ENCODE peak calls at places on chromosomes 11 and 22, in six cellular contexts. L is uterus, H is IMR-90, J is HCT116, N is prostate gland, S is neuronal stem cell. C is an unnamed sample. For H3K4me1, the result is how much of the 10 kb centered on the place peaks cover.

GRCh38 chr11:48150213-48150612 is 66.4 kb upstream of the OR4B1 start:
- DNase-seq in L (no peak), H (peak), J (no peak), N (peak), S (no peak), C (no peak)

GRCh38 chr11:102521121-102521520 is 9.4 kb downstream of the MMP7 start:
- DNase-seq in L (no peak), H (no peak), J (no peak), N (no peak), S (no peak), C (no peak)

GRCh38 chr11:77411717-77412441 is 62.0 kb downstream of the PAK1 start:
- DNase-seq in L (peak), H (peak), J (peak), N (peak), S (peak), C (peak)

GRCh38 chr11:86089659-86090058 is 20.8 kb upstream of the PICALM start:
- DNase-seq in L (no peak), H (no peak), J (no peak), N (no peak), S (no peak), C (no peak)

GRCh38 chr22:22345781-22346180 is 101.2 kb downstream of the VPREB1 start:
- DNase-seq in L (no peak), H (no peak), J (no peak), N (no peak), S (no peak), C (no peak)

GRCh38 chr11:69472053-69472765 is 9.3 kb upstream of the LINC01488 start:
- DNase-seq in L (no peak), H (no peak), J (no peak), N (no peak), S (no peak), C (no peak)

GRCh38 chr11:850777-851762 is 8.4 kb downstream of the TSPAN4 start:
- DNase-seq in L (no peak), H (no peak), J (no peak), N (no peak), S (no peak), C (no peak)

GRCh38 chr22:46734830-46735453 is 3.1 kb downstream of the CERK start:
- DNase-seq in L (no peak), H (no peak), J (no peak), N (no peak), S (no peak), C (no peak)

GRCh38 chr11:19093976-19094375 is 23.0 kb upstream of the ZDHHC13 start:
- DNase-seq in L (no peak), H (no peak), J (no peak), N (no peak), S (no peak), C (no peak)

GRCh38 chr22:48703265-48703941 is 1124.3 kb downstream of the BRD1 start:
- DNase-seq in L (no peak), H (no peak), J (no peak), N (no peak), S (no peak), C (no peak)

GRCh38 chr22:29726512-29727247 is 6.9 kb downstream of the CABP7 start:
- DNase-seq in L (no peak), H (no peak), J (no peak), N (no peak), S (peak), C (no peak)

GRCh38 chr22:20259336-20259705 is 8.8 kb downstream of the RTN4R start:
- DNase-seq in L (no peak), H (no peak), J (no peak), N (no peak), S (no peak), C (no peak)

GRCh38 chr11:119061256-119061655 is 4.3 kb upstream of the HYOU1 start:
- DNase-seq in L (no peak), H (no peak), J (no peak), N (no peak), S (no peak), C (no peak)

GRCh38 chr11:4127357-4127756 is 32.8 kb downstream of the RRM1 start:
- DNase-seq in L (no peak), H (no peak), J (no peak), N (no peak), S (no peak), C (no peak)

GRCh38 chr11:93736129-93736528 is 5.2 kb downstream of the TAF1D start:
- DNase-seq in L (no peak), H (peak), J (no peak), N (no peak), S (no peak), C (no peak)

GRCh38 chr22:47337161-47337621 is 574.7 kb downstream of the TBC1D22A start:
- DNase-seq in L (no peak), H (peak), J (peak), N (peak), S (no peak), C (no peak)

GRCh38 chr11:83035070-83035854 is 36.4 kb downstream of the RAB30 start:
- DNase-seq in L (no peak), H (no peak), J (no peak), N (no peak), S (no peak), C (no peak)

GRCh38 chr22:25741692-25742626 is at the start of gene MYO18B:
- DNase-seq in L (no peak), H (no peak), J (no peak), N (no peak), S (no peak), C (peak)

GRCh38 chr22:50189849-50190181 is 4.1 kb downstream of the TRABD start:
- DNase-seq in L (no peak), H (no peak), J (no peak), N (no peak), S (no peak), C (no peak)

GRCh38 chr22:33829549-33830280 is 90.6 kb downstream of the LARGE1 start:
- DNase-seq in L (no peak), H (no peak), J (no peak), N (no peak), S (no peak), C (no peak)

GRCh38 chr11:110505514-110506284 is 76.0 kb downstream of the FDX1 start:
- DNase-seq in L (no peak), H (no peak), J (no peak), N (no peak), S (no peak), C (no peak)

GRCh38 chr11:95515379-95515778 is 274.2 kb downstream of the FAM76B start:
- DNase-seq in L (no peak), H (peak), J (no peak), N (no peak), S (no peak), C (no peak)

GRCh38 chr22:46052331-46052771 is 75.4 kb upstream of the WNT7B start:
- DNase-seq in L (peak), H (no peak), J (no peak), N (no peak), S (no peak), C (peak)

GRCh38 chr11:19982761-19983495 is 177.3 kb downstream of the DBX1 start:
- DNase-seq in L (no peak), H (peak), J (no peak), N (no peak), S (no peak), C (no peak)

GRCh38 chr11:119084663-119085522 is at the start of gene HMBS:
- DNase-seq in L (peak), H (peak), J (peak), N (peak), S (peak), C (peak)

GRCh38 chr11:128970598-128971190 is 28.0 kb upstream of the TP53AIP1 start:
- DNase-seq in L (no peak), H (no peak), J (no peak), N (no peak), S (no peak), C (no peak)
- H3K27ac ChIP-seq in L (no peak), H (no peak), J (no peak), N (no peak), S (no peak), C (no peak)

GRCh38 chr11:26947379-26947844 is 46.5 kb upstream of the FIBIN start:
- DNase-seq in L (peak), H (peak), J (no peak), N (peak), S (no peak), C (no peak)
- H3K4me1 ChIP-seq in L (under half), H (under half), J (under half), N (under half), S (under half), C (under half)

DNA sequence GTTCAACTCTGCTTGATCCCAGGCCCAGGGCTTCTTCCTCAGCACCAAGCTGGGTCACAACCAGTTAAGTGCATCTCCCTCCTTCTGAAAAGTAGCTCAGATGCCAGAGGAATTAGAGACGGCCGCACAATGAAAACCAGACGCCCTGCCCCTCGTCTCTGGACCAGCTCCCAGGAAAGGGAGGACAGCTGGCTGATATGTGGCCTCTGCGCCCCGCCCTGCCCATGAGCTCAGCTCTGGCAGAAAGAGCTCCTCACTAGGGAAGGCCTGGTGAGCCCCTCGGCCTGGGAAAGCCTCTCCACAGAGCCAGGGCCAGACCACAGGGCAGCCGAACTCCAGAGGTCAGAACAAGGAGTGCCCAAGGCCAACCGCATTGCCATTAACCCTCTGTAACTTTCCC is 18.1 kb upstream of the SCGB1A1 start:
- DNase-seq in L (peak), H (peak), J (no peak), N (peak), S (no peak), C (peak)
- H3K4me3 ChIP-seq in L (no peak), H (no peak), J (no peak), N (no peak), S (no peak), C (no peak)

DNA sequence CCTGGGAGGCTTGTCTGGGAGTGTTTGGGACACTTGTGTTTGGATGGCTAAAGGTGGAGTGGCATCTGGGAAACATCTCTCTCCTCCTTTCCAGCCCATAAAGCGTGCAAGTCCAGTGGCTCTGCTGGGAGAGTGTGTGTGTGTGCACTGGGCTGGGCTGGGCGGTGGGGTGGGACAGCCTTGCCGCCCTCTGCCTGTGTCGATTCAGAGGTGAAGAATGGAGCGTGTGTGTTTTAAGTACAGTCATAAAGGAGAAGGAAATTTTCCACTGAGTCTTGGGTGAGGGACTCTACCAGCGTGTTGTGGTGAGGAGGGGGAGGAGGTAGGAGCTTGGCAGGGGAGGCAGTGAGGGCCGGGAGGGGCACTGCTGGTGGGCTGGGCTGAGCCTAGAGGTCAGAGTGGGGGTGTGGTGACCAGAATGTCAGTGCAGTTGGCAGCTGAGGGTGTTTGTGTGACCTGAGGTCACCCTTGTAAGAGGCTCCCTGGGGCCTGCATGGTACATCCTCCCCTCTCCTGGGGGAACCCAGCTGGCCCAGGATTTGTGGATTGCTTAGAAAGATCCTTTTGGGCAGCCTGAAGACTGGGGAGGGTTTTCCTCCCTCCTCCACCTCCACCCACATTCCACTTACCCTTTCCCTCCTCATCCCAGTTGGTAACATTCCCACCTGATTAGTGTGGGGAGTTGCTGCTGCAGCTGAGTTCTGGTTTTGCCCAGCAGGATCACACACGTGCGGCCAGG is 1.7 kb downstream of the TIMP3 start:
- DNase-seq in L (peak), H (peak), J (no peak), N (no peak), S (no peak), C (no peak)
- H3K27ac ChIP-seq in L (peak), H (peak), J (no peak), N (peak), S (no peak), C (no peak)

GRCh38 chr11:117044287-117045035 is 53.8 kb downstream of the SIK3 start:
- DNase-seq in L (no peak), H (no peak), J (no peak), N (no peak), S (no peak), C (no peak)
- H3K4me1 ChIP-seq in L (under half), H (under half), J (under half), N (under half), S (under half), C (under half)

GRCh38 chr22:39253427-39254070 is 8.8 kb upstream of the PDGFB start:
- DNase-seq in L (peak), H (peak), J (peak), N (peak), S (no peak), C (peak)

GRCh38 chr22:39250131-39250530 is 5.3 kb upstream of the PDGFB start:
- DNase-seq in L (no peak), H (no peak), J (no peak), N (no peak), S (no peak), C (no peak)

GRCh38 chr22:39252461-39253391 is 7.9 kb upstream of the PDGFB start:
- DNase-seq in L (no peak), H (peak), J (no peak), N (no peak), S (no peak), C (no peak)

GRCh38 chr22:39250838-39251237 is 6.1 kb upstream of the PDGFB start:
- DNase-seq in L (no peak), H (no peak), J (no peak), N (no peak), S (no peak), C (no peak)

DNA sequence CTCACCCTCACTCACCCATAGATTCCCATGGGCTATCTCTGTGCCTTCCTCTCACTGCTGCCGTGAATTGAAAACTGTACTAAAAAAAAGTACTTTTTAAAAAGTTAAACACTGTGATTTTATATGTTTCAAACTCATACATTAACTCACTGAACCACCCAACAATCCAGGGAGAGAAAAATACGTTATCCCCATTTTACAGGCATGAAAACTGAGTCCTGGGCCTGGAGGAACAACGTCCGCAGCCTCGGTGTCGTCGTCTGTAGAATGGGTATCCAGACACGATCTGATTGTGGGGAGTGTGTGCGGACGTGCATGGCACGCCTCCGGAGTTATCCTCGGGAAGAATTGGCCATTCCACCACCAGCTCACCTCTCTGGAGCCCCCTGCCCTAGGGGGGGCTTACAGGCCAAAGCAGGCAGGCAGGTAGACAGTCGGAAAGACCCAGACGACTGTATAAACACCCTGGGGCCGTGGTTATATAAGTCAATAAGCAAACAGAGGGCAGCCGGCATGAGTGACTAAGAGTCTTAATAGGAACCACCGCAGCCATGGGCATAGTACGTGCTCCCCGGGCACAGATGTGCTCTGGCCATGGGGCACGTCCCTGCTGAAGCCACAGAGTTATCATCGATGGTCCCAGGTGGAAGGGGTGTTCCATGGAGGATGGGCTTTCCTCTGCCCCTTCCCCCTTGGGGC is 7.1 kb upstream of the PDGFB start:
- DNase-seq in L (no peak), H (no peak), J (no peak), N (peak), S (no peak), C (no peak)
- H3K4me3 ChIP-seq in L (no peak), H (no peak), J (no peak), N (no peak), S (no peak), C (no peak)

GRCh38 chr11:131592734-131593133 is 222.3 kb downstream of the NTM start:
- DNase-seq in L (no peak), H (no peak), J (no peak), N (no peak), S (no peak), C (no peak)
- H3K27ac ChIP-seq in L (no peak), H (no peak), J (no peak), N (no peak), S (no peak), C (no peak)

DNA sequence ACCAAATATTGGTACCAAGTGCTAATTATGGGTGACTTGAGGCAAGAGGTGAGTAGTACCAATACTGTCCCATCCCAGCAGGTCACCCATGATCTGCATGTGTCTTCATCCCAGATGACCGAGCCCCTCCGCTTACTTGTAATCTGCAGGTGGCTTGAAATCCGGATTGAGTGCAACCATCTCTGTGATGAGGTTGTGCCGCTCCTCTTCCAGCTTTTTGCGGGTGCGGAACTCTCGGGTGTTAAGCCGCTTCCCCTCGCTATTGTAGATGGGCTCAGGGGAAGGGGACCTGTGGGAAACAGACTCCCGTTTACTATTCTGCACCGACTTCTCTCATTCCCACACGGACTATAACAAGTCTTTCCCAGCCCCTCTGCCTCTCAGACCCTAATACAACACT is 8.2 kb downstream of the SF1 start:
- DNase-seq in L (no peak), H (no peak), J (no peak), N (no peak), S (no peak), C (no peak)
- H3K4me1 ChIP-seq in L (under half), H (under half), J (under half), N (under half), S (under half), C (under half)